ENCODE peak calls at places on chromosomes 1 and 21, in four cellular contexts. W, J, U and L are unnamed samples.

GRCh38 chr1:209086486-209087192 is 496.9 kb upstream of the CAMK1G start:
- DNase-seq in W (no peak), J (no peak), U (no peak), L (no peak)

GRCh38 chr1:65114312-65114711 is 33.7 kb upstream of the AK4 start:
- DNase-seq in W (no peak), J (no peak), U (no peak), L (no peak)

GRCh38 chr1:5708266-5708978 is 283.8 kb downstream of the NPHP4 start:
- DNase-seq in W (no peak), J (no peak), U (peak), L (no peak)

GRCh38 chr1:27528701-27529637 is 39.0 kb upstream of the WASF2 start:
- DNase-seq in W (peak), J (no peak), U (peak), L (peak)

GRCh38 chr21:37593740-37594471 is 227.3 kb downstream of the DYRK1A start:
- DNase-seq in W (no peak), J (no peak), U (no peak), L (no peak)

GRCh38 chr1:44361478-44361877 is 6.4 kb upstream of the ERI3 start:
- DNase-seq in W (no peak), J (no peak), U (no peak), L (no peak)

GRCh38 chr1:240001177-240001740 is 90.4 kb upstream of the FMN2 start:
- DNase-seq in W (no peak), J (no peak), U (no peak), L (no peak)

GRCh38 chr1:94929816-94930215 is 2.9 kb upstream of the CNN3 start:
- DNase-seq in W (no peak), J (no peak), U (no peak), L (no peak)

GRCh38 chr1:235295902-235296350 is 32.1 kb downstream of the ARID4B start:
- DNase-seq in W (no peak), J (no peak), U (no peak), L (no peak)

GRCh38 chr1:84121360-84121759 is 22.7 kb upstream of the PRKACB start:
- DNase-seq in W (no peak), J (no peak), U (no peak), L (no peak)

GRCh38 chr1:66253330-66253921 is 280.5 kb upstream of the SGIP1 start:
- DNase-seq in W (no peak), J (peak), U (no peak), L (no peak)

GRCh38 chr1:20992327-20993056 is 184.2 kb downstream of the EIF4G3 start:
- DNase-seq in W (no peak), J (no peak), U (no peak), L (no peak)

GRCh38 chr21:31078796-31079195 is 40.5 kb upstream of the KRTAP19-8 start:
- DNase-seq in W (no peak), J (no peak), U (no peak), L (no peak)

GRCh38 chr1:96362623-96363022 is 359.0 kb upstream of the PTBP2 start:
- DNase-seq in W (no peak), J (no peak), U (no peak), L (no peak)

GRCh38 chr1:89523597-89524368 is 846 bp upstream of the LRRC8B start:
- DNase-seq in W (peak), J (peak), U (no peak), L (peak)

GRCh38 chr1:231610392-231610791 is 16.2 kb upstream of the DISC1 start:
- DNase-seq in W (no peak), J (no peak), U (no peak), L (no peak)

GRCh38 chr1:3501856-3502665 is 47.6 kb downstream of the ARHGEF16 start:
- DNase-seq in W (peak), J (peak), U (peak), L (peak)

GRCh38 chr21:45074048-45074817 is at the start of gene ADARB1:
- DNase-seq in W (peak), J (peak), U (peak), L (peak)

GRCh38 chr1:219416598-219417238 is 196.2 kb downstream of the ZC3H11B start:
- DNase-seq in W (peak), J (peak), U (peak), L (peak)

GRCh38 chr1:64877151-64877550 is 89.2 kb downstream of the JAK1 start:
- DNase-seq in W (no peak), J (no peak), U (no peak), L (no peak)

GRCh38 chr1:156402621-156403020 is 33.6 kb downstream of the RHBG start:
- DNase-seq in W (no peak), J (no peak), U (no peak), L (no peak)

GRCh38 chr1:228101994-228102790 is 933 bp downstream of the C1orf35 start:
- DNase-seq in W (peak), J (peak), U (peak), L (peak)

GRCh38 chr1:83857705-83858104 is 141.2 kb downstream of the TTLL7 start:
- DNase-seq in W (no peak), J (no peak), U (no peak), L (no peak)

GRCh38 chr1:181482521-181483083 is 715 bp upstream of the CACNA1E start:
- DNase-seq in W (peak), J (no peak), U (no peak), L (peak)

GRCh38 chr21:45607021-45607921 is 36.3 kb upstream of the PCBP3 start:
- DNase-seq in W (no peak), J (no peak), U (no peak), L (no peak)

GRCh38 chr1:153723687-153724086 is 4.2 kb upstream of the INTS3 start:
- DNase-seq in W (no peak), J (no peak), U (no peak), L (no peak)

GRCh38 chr1:29937356-29937755 is 701.0 kb downstream of the PTPRU start:
- DNase-seq in W (no peak), J (no peak), U (no peak), L (no peak)

GRCh38 chr1:168419746-168420145 is 124.1 kb downstream of the XCL2 start:
- DNase-seq in W (no peak), J (no peak), U (no peak), L (no peak)

GRCh38 chr1:229514578-229515275 is 6.6 kb upstream of the NUP133 start:
- DNase-seq in W (peak), J (peak), U (peak), L (peak)

GRCh38 chr1:185317886-185318310 is 855 bp upstream of the IVNS1ABP start:
- DNase-seq in W (peak), J (peak), U (peak), L (no peak)
- TF ChIP-seq CTCF in W (no peak), J (no peak), U (no peak), L (no peak)

DNA sequence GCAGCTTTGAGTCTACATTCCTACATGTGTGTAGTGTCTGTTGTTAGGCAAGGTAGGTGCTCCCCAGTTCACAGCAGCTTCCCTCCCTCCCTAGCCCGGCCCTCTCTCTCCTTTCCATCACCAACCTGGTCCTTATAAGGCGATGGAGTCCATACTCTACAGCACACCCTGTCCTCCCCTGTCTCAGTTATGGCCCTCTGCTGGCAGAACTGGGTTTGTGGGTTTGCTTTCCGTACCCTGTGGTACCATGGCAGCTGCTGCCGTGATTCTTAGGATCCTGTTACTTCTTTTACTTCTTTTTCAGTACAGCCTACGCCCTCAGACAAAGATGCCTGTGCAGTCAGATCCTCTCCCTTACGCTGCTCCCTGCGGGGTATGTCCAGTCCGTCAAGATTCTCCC is 31.7 kb downstream of the AK5 start:
- DNase-seq in W (no peak), J (peak), U (no peak), L (peak)
- TF ChIP-seq CTCF in W (no peak), J (peak), U (no peak), L (no peak)

DNA sequence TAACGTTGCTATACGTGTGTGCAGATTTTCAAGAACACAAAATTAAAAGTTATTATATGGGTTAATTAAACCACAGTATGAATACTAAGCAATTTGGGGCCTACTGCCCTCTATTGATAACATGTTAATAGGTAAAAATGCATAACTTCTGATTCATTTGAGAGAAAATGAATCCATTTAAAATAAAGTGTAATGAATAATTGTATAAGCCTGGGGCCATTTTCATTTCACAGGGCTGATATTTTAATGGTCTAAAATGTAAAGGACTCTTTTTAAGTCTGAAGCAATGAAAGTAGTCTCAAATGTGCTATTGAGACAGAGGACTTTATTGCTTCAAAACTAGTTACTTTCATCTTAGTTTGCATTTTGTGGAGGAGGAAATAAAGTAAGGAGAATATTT is 155.4 kb downstream of the TLR5 start:
- DNase-seq in W (no peak), J (no peak), U (no peak), L (no peak)
- TF ChIP-seq CTCF in W (no peak), J (peak), U (no peak), L (no peak)

GRCh38 chr1:110158261-110158660 is 8.0 kb downstream of the SLC6A17 start:
- DNase-seq in W (no peak), J (no peak), U (no peak), L (no peak)

GRCh38 chr1:110159160-110159559 is 8.9 kb downstream of the SLC6A17 start:
- DNase-seq in W (no peak), J (no peak), U (no peak), L (no peak)

GRCh38 chr1:110153407-110153950 is 3.2 kb downstream of the SLC6A17 start:
- DNase-seq in W (no peak), J (no peak), U (no peak), L (no peak)

GRCh38 chr1:110152133-110152785 is 2.0 kb downstream of the SLC6A17 start:
- DNase-seq in W (no peak), J (no peak), U (no peak), L (no peak)

DNA sequence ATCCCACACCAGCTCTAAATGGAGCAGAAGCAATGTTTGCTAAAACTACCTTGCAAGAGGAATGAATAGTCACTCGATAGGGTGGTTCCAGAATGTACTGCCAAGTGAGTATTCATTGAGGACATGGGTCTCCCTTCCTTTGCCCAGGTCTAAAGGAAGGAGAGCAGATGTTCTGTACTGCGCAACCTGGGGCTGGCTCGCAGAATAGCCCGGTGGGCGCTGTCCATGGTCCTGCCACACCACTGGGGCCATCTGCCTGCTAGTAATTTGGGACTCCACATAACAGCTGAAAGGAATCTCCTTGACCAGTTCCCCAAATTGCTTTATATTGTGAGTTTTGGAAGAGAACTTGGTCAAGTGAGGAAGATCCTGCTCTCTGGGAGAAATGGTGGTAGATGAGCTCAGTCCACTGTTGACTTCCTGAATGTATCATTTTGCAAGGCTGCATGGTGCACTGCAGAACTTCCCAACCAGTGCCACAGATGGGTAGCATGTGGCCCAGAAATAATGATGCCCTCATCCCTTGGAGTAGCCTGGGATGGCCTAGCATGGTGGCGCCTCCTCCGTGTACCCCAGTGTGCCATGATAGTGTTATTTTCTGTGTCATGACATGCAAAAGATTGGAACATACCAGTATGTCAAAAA is 5.7 kb downstream of the SLC6A17 start:
- DNase-seq in W (peak), J (peak), U (peak), L (peak)
- TF ChIP-seq CTCF in W (no peak), J (no peak), U (no peak), L (no peak)

DNA sequence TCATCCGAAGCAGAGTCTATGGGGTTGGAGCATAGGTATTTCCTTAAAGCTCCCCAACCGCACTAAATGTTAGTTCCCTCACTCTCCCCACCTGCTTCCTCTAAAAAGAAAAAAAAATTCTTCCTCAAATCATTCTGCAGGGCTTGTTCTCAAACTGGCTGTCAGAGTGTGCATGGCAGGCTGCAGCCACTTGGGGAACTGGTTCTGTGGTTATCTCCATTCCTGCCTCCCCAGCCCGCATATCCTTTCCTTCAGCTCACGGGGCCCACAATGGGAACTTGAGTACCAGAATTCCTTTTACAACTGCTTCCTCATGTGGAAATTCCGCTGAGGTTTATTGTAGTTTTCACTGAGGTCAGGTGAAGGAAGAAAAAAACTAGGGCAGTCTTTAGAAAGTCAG is 159.2 kb downstream of the PIGK start:
- DNase-seq in W (no peak), J (no peak), U (no peak), L (no peak)
- TF ChIP-seq CTCF in W (no peak), J (no peak), U (no peak), L (no peak)

DNA sequence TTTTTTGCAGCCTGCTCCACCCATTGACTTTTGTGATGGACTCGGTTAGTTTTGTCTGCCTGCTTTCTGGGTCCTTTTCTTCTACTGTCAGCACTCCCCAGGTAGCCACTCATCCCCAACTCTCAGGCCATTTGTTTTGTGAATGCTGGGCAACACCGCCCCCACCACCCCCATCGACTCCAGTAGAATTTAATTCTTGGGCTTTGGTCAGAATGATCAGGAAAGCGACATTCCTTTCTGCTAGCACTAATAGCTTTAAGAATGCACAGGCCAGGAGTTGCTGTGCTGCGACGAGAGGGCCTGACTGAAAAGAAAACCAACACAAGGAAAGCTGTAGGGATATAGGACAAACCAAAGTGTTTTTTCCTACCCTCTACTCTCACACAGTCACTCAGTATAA is 144.4 kb downstream of the CDC7 start:
- DNase-seq in W (no peak), J (no peak), U (no peak), L (peak)
- TF ChIP-seq CTCF in W (no peak), J (no peak), U (no peak), L (no peak)

GRCh38 chr1:108047085-108047484 is 82.1 kb upstream of the VAV3 start:
- DNase-seq in W (no peak), J (no peak), U (no peak), L (no peak)

GRCh38 chr1:108048311-108049082 is 83.5 kb upstream of the VAV3 start:
- DNase-seq in W (no peak), J (no peak), U (no peak), L (no peak)

GRCh38 chr1:108050134-108050533 is 85.2 kb upstream of the VAV3 start:
- DNase-seq in W (no peak), J (no peak), U (no peak), L (no peak)

GRCh38 chr1:108050911-108051624 is 86.1 kb upstream of the VAV3 start:
- DNase-seq in W (no peak), J (no peak), U (no peak), L (no peak)

DNA sequence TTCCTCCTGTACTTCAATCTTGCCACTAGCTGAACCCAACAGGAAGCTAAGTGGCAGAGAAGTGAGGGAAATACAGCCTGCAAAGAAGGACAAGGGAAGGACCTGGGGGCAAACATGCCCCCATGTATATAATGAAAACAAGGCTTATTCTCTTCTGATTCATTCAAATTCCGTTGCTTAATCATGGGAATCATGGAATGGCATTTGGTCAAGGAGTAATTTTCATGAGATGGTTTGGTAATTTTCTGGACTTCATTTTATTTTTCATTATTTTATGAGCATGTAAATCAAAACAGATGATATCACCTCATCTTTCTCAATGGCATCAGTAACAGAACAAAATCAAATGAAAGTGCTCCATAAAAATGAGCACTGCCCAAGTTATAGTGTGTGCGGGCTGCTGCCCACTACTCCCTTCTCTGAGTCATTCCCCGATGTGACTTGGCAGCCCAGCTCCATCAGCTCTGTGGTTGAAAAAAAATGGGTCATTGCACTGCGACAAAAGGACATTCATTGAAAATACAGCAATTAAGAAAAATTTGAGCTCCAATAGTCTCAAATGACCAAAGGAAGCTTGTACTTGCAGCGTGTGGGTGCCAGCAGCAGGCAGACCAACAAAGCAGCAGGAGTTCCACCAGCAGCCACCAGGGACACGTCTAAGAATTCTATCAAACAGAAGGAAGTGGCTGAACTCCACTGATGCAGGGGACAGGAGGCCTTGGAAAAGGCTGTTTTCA is 84.3 kb upstream of the VAV3 start:
- DNase-seq in W (no peak), J (peak), U (no peak), L (peak)
- TF ChIP-seq CTCF in W (peak), J (peak), U (no peak), L (peak)